ENCODE peak calls at places on chromosomes 16 and 17, in six cellular contexts. D, A, U, P, K and X are unnamed samples.

GRCh38 chr16:54923055-54923473 is 7.6 kb upstream of the IRX5 start:
- DNase-seq in U (no peak), D (no peak), A (no peak), K (no peak), P (no peak), X (no peak)

GRCh38 chr17:55717898-55718735 is 4.5 kb downstream of the TMEM100 start:
- DNase-seq in K (peak; percentile 24), A (peak; percentile 27), U (peak; percentile 3), P (peak; percentile 39), D (peak; percentile 81), X (peak; percentile 65)

GRCh38 chr16:77212736-77213541 is 13.7 kb downstream of the SYCE1L start:
- DNase-seq in A (peak; percentile 56), K (peak; percentile 80), D (peak; percentile 62), P (peak; percentile 39), U (peak; percentile 39), X (peak; percentile 24)

GRCh38 chr16:76484020-76484419 is 206.8 kb downstream of the CNTNAP4 start:
- DNase-seq in P (no peak), K (no peak), U (no peak), D (no peak), A (no peak), X (no peak)

GRCh38 chr17:59513934-59514841 is 51.2 kb upstream of the DHX40 start:
- DNase-seq in U (no peak), K (no peak), P (peak; percentile 93), A (no peak), D (peak; percentile 82), X (peak; percentile 37)

GRCh38 chr17:27577124-27577761 is 53.7 kb upstream of the LGALS9 start:
- DNase-seq in U (no peak), D (no peak), P (no peak), A (no peak), K (no peak), X (peak; percentile 67)

GRCh38 chr17:79332011-79332410 is 257.4 kb downstream of the ENGASE start:
- DNase-seq in U (no peak), K (no peak), A (no peak), D (no peak), P (no peak), X (no peak)

GRCh38 chr17:299546-299945 is 53.1 kb downstream of the RPH3AL start:
- DNase-seq in A (no peak), D (no peak), K (no peak), U (no peak), P (no peak), X (no peak)

GRCh38 chr16:24748242-24748641 is 18.8 kb downstream of the TNRC6A start:
- DNase-seq in P (peak; percentile 14), U (no peak), K (no peak), D (no peak), A (no peak), X (peak; percentile 88)

GRCh38 chr17:39239640-39240314 is 14.0 kb upstream of the STAC2 start:
- DNase-seq in K (peak; percentile 78), A (peak; percentile 64), D (peak; percentile 78), U (peak; percentile 31), P (peak; percentile 44), X (no peak)

GRCh38 chr16:56372938-56373337 is 52.4 kb downstream of the AMFR start:
- DNase-seq in A (no peak), D (no peak), P (peak; percentile 9), K (no peak), U (no peak), X (no peak)

GRCh38 chr16:54633943-54634362 is 296.7 kb upstream of the IRX5 start:
- DNase-seq in K (no peak), U (no peak), A (no peak), D (peak; percentile 47), P (peak; percentile 1), X (peak; percentile 10)

GRCh38 chr17:57657211-57657610 is 87.9 kb downstream of the CCDC182 start:
- DNase-seq in A (no peak), D (no peak), P (no peak), U (no peak), K (no peak), X (no peak)

GRCh38 chr16:21260870-21261791 is 17.0 kb downstream of the CRYM start:
- DNase-seq in P (peak; percentile 21), K (no peak), U (no peak), D (peak; percentile 60), A (no peak), X (peak; percentile 79)

GRCh38 chr17:32777436-32777835 is 99.5 kb downstream of the MYO1D start:
- DNase-seq in K (no peak), D (no peak), U (no peak), P (no peak), A (no peak), X (peak; percentile 55)

GRCh38 chr17:8117980-8118768 is at the start of gene ALOXE3:
- DNase-seq in P (no peak), A (no peak), K (no peak), U (no peak), D (peak; percentile 58), X (peak; percentile 77)

GRCh38 chr16:27923751-27924150 is 139.8 kb downstream of the GSG1L start:
- DNase-seq in D (no peak), K (no peak), U (no peak), A (no peak), P (no peak), X (no peak)

GRCh38 chr16:25051446-25052160 is 36.4 kb upstream of the ARHGAP17 start:
- DNase-seq in K (no peak), D (no peak), U (no peak), P (no peak), A (no peak), X (peak; percentile 71)

GRCh38 chr16:11349599-11350276 is 4.5 kb downstream of the RMI2 start:
- DNase-seq in U (no peak), K (no peak), A (no peak), P (no peak), D (peak; percentile 63), X (peak; percentile 81)

GRCh38 chr17:66654341-66654740 is 180.6 kb upstream of the CACNG5 start:
- DNase-seq in K (no peak), P (no peak), A (no peak), U (no peak), D (no peak), X (no peak)

GRCh38 chr17:55330344-55330933 is 65.7 kb downstream of the HLF start:
- DNase-seq in U (no peak), A (no peak), D (no peak), P (no peak), K (no peak), X (no peak)

GRCh38 chr16:14569213-14569612 is 60.8 kb downstream of the PARN start:
- DNase-seq in K (no peak), P (no peak), A (no peak), U (no peak), D (no peak), X (no peak)

GRCh38 chr16:19503461-19504075 is 18.3 kb downstream of the GDE1 start:
- DNase-seq in P (no peak), D (no peak), K (no peak), A (no peak), U (no peak), X (no peak)

GRCh38 chr17:52383493-52384100 is 225.1 kb upstream of the CA10 start:
- DNase-seq in A (no peak), D (peak; percentile 71), P (peak; percentile 86), U (no peak), K (peak; percentile 9), X (peak; percentile 2)

GRCh38 chr16:56848056-56848936 is 16.7 kb upstream of the SLC12A3 start:
- DNase-seq in A (no peak), K (no peak), U (no peak), P (no peak), D (no peak), X (peak; percentile 86)

GRCh38 chr16:82728901-82729300 is 102.1 kb downstream of the CDH13 start:
- DNase-seq in P (no peak), D (no peak), A (no peak), K (no peak), U (no peak), X (no peak)